ENCODE peak calls at places on chromosomes 5 and 9, in four cellular contexts. K, U, D and Y are unnamed samples.
A peak's percentile ranks its signal among the peaks of the same experiment; 100 is the strongest.

GRCh38 chr5:57054671-57055070 is 102.7 kb upstream of the MIER3 start:
- DNase-seq in U (no peak), D (no peak), K (no peak), Y (no peak)

GRCh38 chr5:173016621-173017046 is 33.1 kb downstream of the ATP6V0E1 start:
- DNase-seq in U (no peak), K (peak; percentile 50), D (no peak), Y (no peak)

GRCh38 chr9:95458666-95459065 is 58.1 kb downstream of the PTCH1 start:
- DNase-seq in U (no peak), D (no peak), K (no peak), Y (no peak)

GRCh38 chr9:37968228-37968672 is 64.3 kb upstream of the SLC25A51 start:
- DNase-seq in K (no peak), D (peak; percentile 41), U (no peak), Y (no peak)

GRCh38 chr5:40775085-40775845 is 19.5 kb upstream of the TTC33 start:
- DNase-seq in U (no peak), K (no peak), D (no peak), Y (no peak)

GRCh38 chr9:95055337-95055850 is 262.1 kb downstream of the FANCC start:
- DNase-seq in D (no peak), K (no peak), U (no peak), Y (no peak)

GRCh38 chr5:1413611-1414241 is 31.5 kb downstream of the SLC6A3 start:
- DNase-seq in K (no peak), U (no peak), D (no peak), Y (no peak)

GRCh38 chr5:149172261-149172660 is 31.0 kb downstream of the ABLIM3 start:
- DNase-seq in U (no peak), D (peak; percentile 10), K (no peak), Y (no peak)

GRCh38 chr5:63011158-63011557 is 432.5 kb downstream of the LRRC70 start:
- DNase-seq in D (peak; percentile 1), U (no peak), K (no peak), Y (no peak)

GRCh38 chr5:64505769-64506566 is at the start of gene RGS7BP:
- DNase-seq in U (peak; percentile 78), K (peak; percentile 58), D (no peak), Y (no peak)

GRCh38 chr5:68139601-68140441 is 75.7 kb upstream of the PIK3R1 start:
- DNase-seq in U (no peak), K (no peak), D (no peak), Y (no peak)

GRCh38 chr9:88949425-88949824 is 41.8 kb upstream of the S1PR3 start:
- DNase-seq in U (no peak), K (no peak), D (peak; percentile 38), Y (no peak)

GRCh38 chr9:137463931-137464290 is 4.8 kb upstream of the NSMF start:
- DNase-seq in D (no peak), K (peak; percentile 45), U (no peak), Y (no peak)

GRCh38 chr5:45639038-45639437 is 57.1 kb downstream of the HCN1 start:
- DNase-seq in U (no peak), K (no peak), D (peak; percentile 13), Y (no peak)

GRCh38 chr5:94627191-94627590 is 8.7 kb downstream of the SLF1 start:
- DNase-seq in U (no peak), K (no peak), D (no peak), Y (no peak)

GRCh38 chr5:75510417-75510835 is 1.0 kb downstream of the CERT1 start:
- DNase-seq in K (no peak), D (peak; percentile 53), U (no peak), Y (no peak)

GRCh38 chr5:159735749-159736660 is 180.3 kb upstream of the ADRA1B start:
- DNase-seq in U (no peak), K (no peak), D (no peak), Y (no peak)

GRCh38 chr5:139382781-139383180 is 316 bp downstream of the SLC23A1 start:
- DNase-seq in K (no peak), D (no peak), U (no peak), Y (no peak)

GRCh38 chr5:104018299-104018698 is 455.7 kb upstream of the NUDT12 start:
- DNase-seq in D (no peak), K (no peak), U (no peak), Y (no peak)

GRCh38 chr9:33132249-33132772 is 34.8 kb downstream of the B4GALT1 start:
- DNase-seq in D (no peak), U (no peak), K (peak; percentile 35), Y (no peak)

GRCh38 chr5:135395451-135395850 is 3.6 kb downstream of the MACROH2A1 start:
- DNase-seq in D (peak; percentile 45), U (no peak), K (no peak), Y (no peak)

GRCh38 chr5:94746731-94747124 is 128.3 kb downstream of the SLF1 start:
- DNase-seq in D (peak; percentile 96), K (no peak), U (no peak), Y (peak; percentile 72)

GRCh38 chr9:124526174-124526573 is 19.0 kb upstream of the NR5A1 start:
- DNase-seq in D (no peak), K (no peak), U (no peak), Y (no peak)

GRCh38 chr9:131178382-131178781 is 53.0 kb downstream of the NUP214 start:
- DNase-seq in D (peak; percentile 80), K (peak; percentile 56), U (peak; percentile 87), Y (peak; percentile 23)

GRCh38 chr9:2220036-2220435 is 204.9 kb downstream of the SMARCA2 start:
- DNase-seq in D (no peak), U (no peak), K (no peak), Y (no peak)

GRCh38 chr5:95715799-95716461 is 15.2 kb upstream of the RHOBTB3 start:
- DNase-seq in U (no peak), D (no peak), K (no peak), Y (no peak)

GRCh38 chr5:79076819-79077218 is 7.3 kb downstream of the BHMT2 start:
- DNase-seq in U (no peak), D (no peak), K (no peak), Y (no peak)

GRCh38 chr5:133977858-133978257 is 9.4 kb upstream of the C5orf15 start:
- DNase-seq in D (no peak), K (no peak), U (no peak), Y (no peak)

GRCh38 chr9:132283863-132284262 is 70.9 kb downstream of the SETX start:
- DNase-seq in K (no peak), D (no peak), U (no peak), Y (no peak)

GRCh38 chr5:122262107-122262506 is 49.9 kb upstream of the SNCAIP start:
- DNase-seq in U (no peak), D (no peak), K (no peak), Y (no peak)

GRCh38 chr9:3237121-3237520 is 288.7 kb downstream of the RFX3 start:
- DNase-seq in K (no peak), U (no peak), D (no peak), Y (no peak)

GRCh38 chr9:116147821-116148220 is 5.8 kb upstream of the PAPPA start:
- DNase-seq in U (no peak), D (no peak), K (no peak), Y (no peak)

GRCh38 chr9:96219615-96220257 is 82.2 kb downstream of the HSD17B3 start:
- DNase-seq in K (no peak), D (peak; percentile 58), U (peak; percentile 84), Y (no peak)

GRCh38 chr9:137009217-137009616 is 12.8 kb upstream of the CLIC3 start:
- DNase-seq in U (no peak), K (no peak), D (no peak), Y (no peak)

GRCh38 chr9:136244116-136244775 is 1.4 kb downstream of the QSOX2 start:
- DNase-seq in K (no peak), U (no peak), D (peak; percentile 70), Y (peak; percentile 76)

GRCh38 chr9:81379655-81380054 is 309.7 kb downstream of the TLE1 start:
- DNase-seq in U (no peak), K (no peak), D (no peak), Y (no peak)

GRCh38 chr5:124741711-124742496 is 4.5 kb downstream of the ZNF608 start:
- DNase-seq in U (peak; percentile 28), K (no peak), D (no peak), Y (no peak)

GRCh38 chr5:113663879-113664278 is 150.4 kb downstream of the YTHDC2 start:
- DNase-seq in U (peak; percentile 82), K (peak; percentile 77), D (peak; percentile 23), Y (no peak)

GRCh38 chr5:30030110-30030509 is 1163.4 kb upstream of the CDH6 start:
- DNase-seq in D (no peak), K (no peak), U (no peak), Y (no peak)

GRCh38 chr9:13427587-13427986 is 148.1 kb upstream of the MPDZ start:
- DNase-seq in K (no peak), U (no peak), D (peak; percentile 72), Y (no peak)

GRCh38 chr9:91192785-91193657 is 168.7 kb downstream of the AUH start:
- DNase-seq in K (peak; percentile 81), U (peak; percentile 65), D (peak; percentile 96), Y (no peak)
- TF ChIP-seq POLR2A in K (peak; percentile 67), U (no peak), D (no peak), Y (no peak)

GRCh38 chr5:38556115-38556598 is 289 bp downstream of the LIFR start:
- DNase-seq in U (peak; percentile 62), K (no peak), D (no peak), Y (no peak)
- TF ChIP-seq POLR2A in U (no peak), K (peak; percentile 72), D (no peak), Y (no peak)

DNA sequence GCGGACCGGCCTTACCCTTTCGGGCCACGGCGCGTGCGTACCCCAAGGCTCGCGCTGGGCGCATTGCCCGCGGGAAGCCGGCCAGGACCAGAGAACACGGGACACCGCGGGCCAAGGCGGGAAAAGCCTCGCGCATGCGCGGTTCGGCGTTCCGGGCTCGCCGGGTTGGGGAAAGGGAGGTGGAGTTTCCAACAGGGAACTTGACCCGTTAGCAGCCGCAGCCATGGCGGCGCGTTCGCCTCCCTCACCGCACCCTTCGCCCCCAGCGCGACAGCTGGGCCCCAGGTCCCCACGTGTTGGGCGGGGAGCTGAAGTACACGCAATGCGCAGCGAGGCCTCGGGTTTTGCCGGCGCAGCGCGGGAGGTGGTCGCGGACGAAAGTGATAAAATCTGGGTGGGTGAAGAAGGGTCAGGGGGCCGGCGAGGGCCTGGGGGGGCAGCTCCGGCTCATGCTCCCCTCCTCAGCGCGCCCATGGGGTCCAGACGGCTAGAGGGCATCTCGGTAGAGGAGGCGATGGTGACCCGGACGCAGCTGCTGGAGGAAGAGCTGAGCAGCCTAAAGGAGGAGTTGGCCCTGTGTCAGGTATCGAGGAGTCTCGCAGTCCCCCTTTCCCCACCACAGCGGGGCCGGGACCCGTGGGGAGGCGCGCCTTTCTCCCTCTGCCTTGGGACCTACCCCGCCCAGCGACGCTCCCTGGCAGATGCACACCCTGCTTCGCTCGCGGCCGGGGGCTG is at the start of gene CNTLN:
- DNase-seq in U (peak; percentile 99), K (peak; percentile 99), D (peak; percentile 97), Y (no peak)
- TF ChIP-seq POLR2A in U (peak; percentile 98), K (peak; percentile 84), D (peak; percentile 96), Y (peak; percentile 21)

GRCh38 chr5:14463629-14464028 is 118.0 kb upstream of the OTULINL start:
- DNase-seq in D (peak; percentile 73), K (no peak), U (no peak), Y (no peak)
- TF ChIP-seq POLR2A in D (no peak), K (no peak), U (no peak), Y (no peak)